ENCODE peak calls at places on chromosomes 12 and 14, in six cellular contexts. L is A549, Q is HepG2, T is stomach, E is esophagus muscularis mucosa, J is sigmoid colon. X is an unnamed sample. For H3K4me1, the result is how much of the 10 kb centered on the place peaks cover.

GRCh38 chr14:45976001-45976400 is 675.6 kb downstream of the RPL10L start:
- DNase-seq in T (no peak), Q (no peak), L (no peak), E (no peak), J (no peak), X (no peak)

GRCh38 chr14:103385994-103386491 is 828 bp downstream of the MARK3 start:
- DNase-seq in J (peak), E (no peak), Q (no peak), L (no peak), T (peak), X (peak)

GRCh38 chr12:94134226-94134795 is 14.1 kb upstream of the PLXNC1 start:
- DNase-seq in J (no peak), T (no peak), L (peak), E (no peak), Q (peak), X (no peak)

GRCh38 chr12:62703011-62703380 is 232.0 kb downstream of the PPM1H start:
- DNase-seq in J (no peak), E (no peak), Q (no peak), L (no peak), T (no peak), X (no peak)

GRCh38 chr14:76957224-76957881 is 71.2 kb downstream of the IRF2BPL start:
- DNase-seq in T (no peak), E (no peak), L (no peak), Q (no peak), J (no peak), X (no peak)

GRCh38 chr14:35292770-35293561 is 784 bp downstream of the PSMA6 start:
- DNase-seq in Q (no peak), T (no peak), L (no peak), E (no peak), J (no peak), X (no peak)

GRCh38 chr12:3757261-3757660 is 4.4 kb upstream of the CRACR2A start:
- DNase-seq in E (peak), T (peak), J (no peak), Q (peak), L (no peak), X (peak)

GRCh38 chr14:65229431-65230286 is 127.3 kb upstream of the MAX start:
- DNase-seq in L (no peak), J (no peak), T (peak), E (no peak), Q (peak), X (peak)

GRCh38 chr12:22792198-22792597 is 167.2 kb downstream of the ETNK1 start:
- DNase-seq in J (no peak), Q (no peak), E (no peak), L (no peak), T (no peak), X (no peak)

GRCh38 chr14:106694638-106695393 is 1168.4 kb downstream of the TMEM121 start:
- DNase-seq in T (no peak), E (no peak), J (no peak), L (peak), Q (no peak), X (peak)

GRCh38 chr12:105954891-105955607 is 183.7 kb downstream of the NUAK1 start:
- DNase-seq in Q (no peak), E (no peak), T (no peak), L (no peak), J (no peak), X (no peak)
- TF ChIP-seq EP300 in Q (no peak), E (no peak), T (no peak), L (no peak), J (no peak), X (no peak)

GRCh38 chr12:14416658-14417057 is 51.2 kb downstream of the ATF7IP start:
- DNase-seq in J (no peak), T (no peak), E (no peak), Q (peak), L (peak), X (no peak)

GRCh38 chr12:14422516-14423230 is 57.2 kb downstream of the ATF7IP start:
- DNase-seq in L (no peak), T (no peak), Q (no peak), J (no peak), E (no peak), X (no peak)

GRCh38 chr12:14418526-14418925 is 53.0 kb downstream of the ATF7IP start:
- DNase-seq in L (no peak), J (no peak), T (no peak), Q (no peak), E (no peak), X (no peak)

DNA sequence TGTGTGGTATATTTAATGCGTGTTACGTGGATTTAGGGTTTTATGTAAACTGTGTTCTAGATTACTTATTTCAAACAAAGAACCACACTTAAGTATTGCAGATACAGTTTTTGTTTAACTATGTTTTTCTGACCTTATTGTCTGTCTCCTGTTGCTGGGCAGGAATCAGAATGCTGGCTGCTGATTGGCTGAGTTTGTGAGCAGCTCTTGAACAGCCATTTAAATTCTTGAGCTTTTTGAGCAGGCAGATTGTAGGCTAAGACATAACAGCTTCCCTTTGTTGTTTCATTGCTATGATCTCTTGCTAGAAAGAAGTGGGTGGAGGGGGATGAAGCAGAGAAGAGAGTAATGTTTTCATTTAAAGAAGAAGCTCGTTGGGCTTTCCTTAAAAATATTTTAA is 52.2 kb downstream of the ATF7IP start:
- DNase-seq in Q (peak), L (peak), T (peak), J (peak), E (no peak), X (peak)
- H3K4me3 ChIP-seq in Q (no peak), L (no peak), T (no peak), J (no peak), E (no peak), X (no peak)

DNA sequence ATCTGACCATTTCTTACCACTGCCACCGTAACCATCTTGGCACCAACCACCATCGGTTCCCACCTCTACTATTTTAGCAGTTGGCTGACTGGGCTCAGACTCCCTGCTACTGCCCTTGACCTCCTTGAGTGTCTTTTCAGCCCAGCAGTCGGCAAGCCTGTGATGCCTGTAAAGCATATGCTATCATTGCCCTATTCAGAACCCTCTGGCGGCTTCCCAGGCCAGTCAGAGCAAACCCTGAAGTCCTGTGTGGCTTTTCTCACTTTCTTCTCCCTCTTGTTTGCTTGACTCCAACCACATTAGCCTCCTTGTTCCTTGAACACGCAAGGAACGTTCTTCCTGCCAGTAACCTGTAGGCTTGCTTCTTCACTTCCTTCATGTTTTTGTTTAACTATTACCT is 6.2 kb downstream of the IRAK3 start:
- DNase-seq in E (no peak), T (peak), Q (no peak), L (no peak), J (no peak), X (no peak)
- H3K4me1 ChIP-seq in E (under half), T (under half), Q (under half), L (under half), J (under half), X (under half)

DNA sequence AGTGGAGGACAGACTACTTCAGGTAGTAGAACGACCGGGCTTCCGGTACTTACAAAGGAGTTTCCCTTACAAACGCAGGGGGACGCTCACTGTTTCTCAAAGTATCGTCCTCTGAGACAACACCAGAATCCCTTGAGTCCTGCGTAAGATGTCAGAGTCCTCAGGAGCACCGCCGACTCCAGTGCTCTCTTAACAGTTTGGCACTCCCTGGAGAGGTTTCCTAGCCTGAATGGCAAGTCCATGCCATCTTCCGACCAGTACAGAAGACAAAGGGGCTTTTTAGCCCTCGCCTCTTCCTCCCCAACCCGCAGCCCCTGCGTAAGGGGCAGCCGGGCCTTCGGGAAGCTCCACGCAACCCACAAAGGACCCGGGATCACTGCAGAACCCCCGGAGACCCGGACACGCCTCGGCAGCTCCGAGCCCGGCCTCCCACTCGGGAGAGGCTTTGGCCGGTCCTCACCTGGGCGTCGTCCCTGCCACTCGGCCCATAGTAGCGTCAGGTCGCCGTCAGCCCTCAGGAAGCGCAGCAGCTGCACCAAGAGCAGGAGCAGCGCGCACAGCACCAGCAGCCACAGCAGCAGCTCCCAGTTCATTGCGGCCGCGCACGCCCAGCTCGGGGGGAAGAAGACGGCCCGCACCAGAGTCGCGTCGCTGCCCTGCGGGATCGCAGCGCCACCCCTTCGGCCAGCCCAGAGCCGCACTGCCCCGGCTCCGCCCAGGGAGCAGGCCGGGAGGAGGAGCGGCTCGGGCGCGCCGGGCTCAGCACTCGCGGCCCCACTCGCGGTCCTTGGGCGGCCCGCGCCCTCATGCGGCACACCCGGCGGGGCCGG is at the start of gene DHRS7:
- DNase-seq in E (peak), Q (peak), J (peak), T (peak), L (peak), X (peak)
- TF ChIP-seq EP300 in E (no peak), Q (no peak), J (no peak), T (no peak), L (no peak), X (no peak)

DNA sequence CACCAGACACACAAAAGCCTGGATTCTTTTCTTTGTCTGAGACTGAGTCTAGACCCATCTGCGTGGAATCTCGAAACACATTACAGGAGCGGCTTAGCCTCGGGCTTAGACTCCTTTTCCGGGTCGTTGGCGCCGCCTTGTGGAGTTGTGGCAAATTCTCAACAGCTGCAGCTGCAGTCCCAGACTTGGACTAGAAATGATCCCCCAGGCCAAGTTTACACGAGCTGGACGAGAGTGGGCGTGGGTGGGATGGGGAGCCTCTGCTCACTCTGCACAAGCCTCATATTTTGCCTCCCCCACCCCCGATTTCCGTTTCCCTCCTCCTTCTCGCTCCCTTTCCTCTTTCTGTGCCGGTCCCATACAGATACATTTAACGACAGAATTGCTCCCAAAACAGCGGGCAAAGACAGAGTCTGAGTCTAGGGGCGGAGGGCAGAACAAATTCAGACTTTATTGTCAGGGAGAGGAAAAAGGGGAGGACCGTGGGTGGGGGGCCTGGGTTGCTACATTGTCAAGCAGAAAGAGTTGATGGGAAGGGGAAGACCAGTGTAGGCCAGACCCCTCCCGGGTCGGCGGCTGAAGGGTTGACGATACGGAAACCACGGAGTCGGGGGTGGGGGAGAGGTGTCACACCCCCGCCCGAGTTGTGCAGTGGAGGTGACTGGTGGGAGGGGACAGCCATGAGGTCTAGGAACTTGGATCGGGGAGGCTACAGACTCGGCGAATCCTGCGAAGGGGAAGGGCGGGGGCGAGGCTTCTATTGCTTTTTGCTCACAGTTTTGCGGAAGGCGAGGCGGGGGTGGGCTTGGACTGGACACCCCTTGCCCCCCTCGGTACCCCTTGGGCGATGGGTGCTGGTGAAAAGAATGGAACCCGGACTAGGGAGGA is 4.7 kb upstream of the GPR84 start:
- DNase-seq in L (peak), T (peak), J (peak), Q (peak), E (peak), X (peak)
- H3K4me3 ChIP-seq in L (no peak), T (peak), J (peak), Q (peak), E (peak), X (peak)

GRCh38 chr12:6328045-6328779 is 13.7 kb downstream of the TNFRSF1A start:
- DNase-seq in L (no peak), E (no peak), T (no peak), Q (no peak), J (no peak), X (no peak)
- H3K4me1 ChIP-seq in L (half or more), E (half or more), T (under half), Q (under half), J (half or more), X (under half)

DNA sequence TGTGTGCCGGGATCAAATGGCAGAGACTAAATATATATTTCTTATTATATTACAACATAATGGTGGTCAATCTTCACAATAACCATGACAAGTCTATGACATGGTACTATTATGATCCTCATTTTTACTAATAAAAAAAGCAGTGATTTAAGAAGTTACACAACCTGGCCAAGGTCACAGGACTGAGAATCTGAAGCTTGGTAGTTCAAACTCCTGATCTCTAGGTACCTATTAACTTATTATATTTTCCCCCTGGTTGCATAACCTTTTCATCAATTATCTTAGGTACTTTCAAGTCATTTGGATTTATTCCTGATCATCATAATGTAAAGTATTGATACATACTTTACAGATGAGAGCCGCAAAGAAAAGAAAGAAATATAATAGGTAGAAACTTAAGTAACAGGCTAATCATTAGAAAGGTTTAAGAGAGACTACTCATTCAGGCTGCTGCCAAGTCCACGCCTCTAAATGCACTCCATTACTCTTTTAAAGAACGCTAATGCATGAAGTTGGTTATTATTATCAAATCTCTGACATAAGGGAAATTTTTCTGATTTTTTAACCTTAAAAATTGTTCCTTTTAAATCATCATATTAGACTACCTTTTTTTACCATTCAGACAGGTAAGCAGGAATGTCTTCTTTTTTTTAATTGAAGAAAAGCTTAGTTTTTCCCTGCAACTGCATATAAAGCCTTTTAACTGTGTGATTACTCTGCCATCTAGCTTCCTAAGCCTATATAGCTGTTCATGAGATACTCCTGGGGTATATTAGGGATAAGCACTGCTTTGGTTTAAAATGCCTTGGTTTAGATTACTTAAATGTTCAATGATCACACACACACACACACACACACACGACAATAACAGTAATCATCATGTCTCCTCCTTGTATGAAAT is 35.6 kb downstream of the RPS29 start:
- DNase-seq in T (no peak), L (peak), J (no peak), E (no peak), Q (peak), X (no peak)
- TF ChIP-seq EP300 in T (no peak), L (no peak), J (no peak), E (no peak), Q (no peak), X (no peak)

GRCh38 chr14:69097974-69098373 is 54.9 kb downstream of the DCAF5 start:
- DNase-seq in E (no peak), L (no peak), J (no peak), T (no peak), Q (no peak), X (no peak)

GRCh38 chr14:69106451-69106850 is 46.5 kb downstream of the DCAF5 start:
- DNase-seq in E (no peak), Q (no peak), L (no peak), J (no peak), T (no peak), X (no peak)

GRCh38 chr14:69096766-69097475 is 56.0 kb downstream of the DCAF5 start:
- DNase-seq in T (no peak), Q (no peak), L (no peak), J (no peak), E (no peak), X (no peak)

GRCh38 chr14:69105326-69105725 is 47.6 kb downstream of the DCAF5 start:
- DNase-seq in L (no peak), T (no peak), Q (no peak), E (no peak), J (no peak), X (no peak)

GRCh38 chr14:69101331-69101826 is 51.5 kb downstream of the DCAF5 start:
- DNase-seq in Q (no peak), T (no peak), L (peak), E (no peak), J (no peak), X (no peak)
- H3K4me3 ChIP-seq in Q (no peak), T (no peak), L (no peak), E (no peak), J (no peak), X (no peak)